ENCODE peak calls at places on chromosomes 13 and 19, in five cellular contexts. D, P, U, Y and W are unnamed samples.

GRCh38 chr19:4360081-4360569 is 16.8 kb downstream of the MPND start:
- DNase-seq in D (no peak), P (no peak), U (no peak), Y (no peak), W (no peak)

GRCh38 chr19:44803442-44804428 is 5.2 kb upstream of the BCAM start:
- DNase-seq in D (no peak), P (no peak), U (no peak), Y (no peak), W (no peak)

GRCh38 chr13:62357887-62358645 is 942.4 kb upstream of the PCDH20 start:
- DNase-seq in D (no peak), P (no peak), U (no peak), Y (peak), W (no peak)

GRCh38 chr19:45473366-45474190 is 5.8 kb downstream of the FOSB start:
- DNase-seq in D (no peak), P (no peak), U (peak), Y (no peak), W (peak)

GRCh38 chr13:114009590-114010400 is 35.9 kb upstream of the C13orf46 start:
- DNase-seq in D (no peak), P (no peak), U (peak), Y (no peak), W (no peak)

GRCh38 chr19:14405758-14406644 is 13.1 kb downstream of the DDX39A start:
- DNase-seq in D (peak), P (no peak), U (peak), Y (peak), W (peak)

GRCh38 chr13:96229356-96229755 is 139.4 kb downstream of the HS6ST3 start:
- DNase-seq in D (no peak), P (no peak), U (no peak), Y (no peak), W (no peak)

GRCh38 chr19:14432817-14433453 is at the start of gene PKN1:
- DNase-seq in D (no peak), P (no peak), U (peak), Y (no peak), W (no peak)

GRCh38 chr13:43077906-43078305 is 54.5 kb downstream of the DNAJC15 start:
- DNase-seq in D (no peak), P (no peak), U (no peak), Y (no peak), W (no peak)

GRCh38 chr13:38763446-38764381 is 76.8 kb downstream of the FREM2 start:
- DNase-seq in D (no peak), P (peak), U (no peak), Y (peak), W (no peak)

GRCh38 chr13:93724187-93724586 is 497.6 kb downstream of the GPC6 start:
- DNase-seq in D (no peak), P (no peak), U (no peak), Y (no peak), W (no peak)

GRCh38 chr19:7533281-7533819 is 2.2 kb upstream of the PNPLA6 start:
- DNase-seq in D (no peak), P (no peak), U (no peak), Y (peak), W (no peak)

GRCh38 chr19:31126236-31126635 is 223.0 kb downstream of the TSHZ3 start:
- DNase-seq in D (no peak), P (no peak), U (no peak), Y (no peak), W (no peak)

GRCh38 chr13:50593228-50593627 is 250.3 kb downstream of the DLEU7 start:
- DNase-seq in D (no peak), P (no peak), U (no peak), Y (no peak), W (no peak)